ENCODE peak calls at places on chromosomes 1 and 21, in nine cellular contexts. G is sigmoid colon, K is pancreas, Y is WERI-Rb-1, D is upper lobe of right lung, N is fibroblast of lung, T is cardiac muscle cell, Q is spleen, U is A549. B is an unnamed sample.

GRCh38 chr21:35366348-35367085 is 317.4 kb upstream of the RUNX1 start:
- DNase-seq in K (no peak), N (peak; percentile 88), T (no peak), Q (no peak), G (peak; percentile 72), Y (no peak), U (no peak), D (no peak), B (no peak)

GRCh38 chr1:78570539-78570938 is 49.7 kb upstream of the IFI44L start:
- DNase-seq in G (no peak), K (no peak), T (no peak), Y (no peak), Q (no peak), N (no peak), U (no peak), D (no peak), B (no peak)

GRCh38 chr1:113041569-113042335 is 31.2 kb upstream of the LRIG2 start:
- DNase-seq in G (no peak), T (no peak), K (no peak), D (no peak), U (no peak), N (no peak), Q (no peak), Y (no peak), B (peak; percentile 5)

GRCh38 chr1:54876814-54877213 is 10.2 kb downstream of the DHCR24 start:
- DNase-seq in U (no peak), D (no peak), N (no peak), Y (no peak), K (no peak), G (no peak), T (no peak), Q (no peak), B (no peak)

GRCh38 chr1:16900771-16901170 is 5.0 kb downstream of the RNU1-2 start:
- DNase-seq in Q (no peak), Y (peak; percentile 87), N (no peak), T (no peak), D (no peak), G (no peak), U (no peak), K (no peak), B (no peak)

GRCh38 chr21:45072963-45073300 is 1.4 kb upstream of the ADARB1 start:
- DNase-seq in Q (no peak), N (no peak), K (no peak), D (no peak), Y (no peak), T (no peak), G (peak; percentile 54), U (no peak), B (peak; percentile 75)

GRCh38 chr1:46983416-46983815 is 40.1 kb upstream of the CYP4X1 start:
- DNase-seq in Q (no peak), G (no peak), N (no peak), Y (no peak), U (no peak), K (no peak), T (peak; percentile 29), D (no peak), B (no peak)

GRCh38 chr1:187527346-187527745 is 698.6 kb downstream of the PLA2G4A start:
- DNase-seq in Y (no peak), D (no peak), U (no peak), Q (no peak), K (no peak), T (no peak), N (peak; percentile 18), G (no peak), B (no peak)

GRCh38 chr1:224996266-224996665 is 66.8 kb downstream of the DNAH14 start:
- DNase-seq in D (no peak), G (no peak), Y (no peak), T (no peak), N (no peak), U (no peak), Q (no peak), K (no peak), B (no peak)

GRCh38 chr1:111789077-111789476 is 33.4 kb downstream of the DDX20 start:
- DNase-seq in Q (no peak), T (no peak), U (no peak), K (no peak), N (no peak), D (no peak), Y (peak; percentile 46), G (no peak), B (no peak)

GRCh38 chr1:64470670-64471217 is 815 bp downstream of the CACHD1 start:
- DNase-seq in T (peak; percentile 65), Q (peak; percentile 82), K (peak; percentile 79), D (peak; percentile 68), N (peak; percentile 18), G (peak; percentile 71), Y (peak; percentile 35), U (peak; percentile 15), B (peak; percentile 76)

GRCh38 chr1:225260319-225260718 is 167.5 kb downstream of the LBR start:
- DNase-seq in K (no peak), Q (no peak), T (no peak), D (no peak), N (no peak), U (no peak), Y (no peak), G (no peak), B (no peak)

GRCh38 chr1:184890539-184890973 is 83.8 kb downstream of the NIBAN1 start:
- DNase-seq in G (no peak), D (no peak), K (no peak), U (no peak), T (peak; percentile 9), Y (no peak), Q (no peak), N (peak; percentile 32), B (peak; percentile 85)

GRCh38 chr1:151887028-151887427 is 22.3 kb downstream of the THEM4 start:
- DNase-seq in Q (no peak), Y (no peak), N (peak; percentile 67), T (no peak), U (no peak), G (no peak), K (no peak), D (no peak), B (no peak)

GRCh38 chr1:151875419-151876097 is 22.0 kb upstream of the THEM5 start:
- DNase-seq in Q (no peak), Y (no peak), K (no peak), G (no peak), U (no peak), T (no peak), D (no peak), N (no peak), B (no peak)

GRCh38 chr1:151882466-151882865 is 26.8 kb downstream of the THEM4 start:
- DNase-seq in T (no peak), K (no peak), U (no peak), D (no peak), N (no peak), G (no peak), Q (no peak), Y (no peak), B (no peak)

GRCh38 chr1:151885479-151885878 is 23.8 kb downstream of the THEM4 start:
- DNase-seq in D (no peak), Q (no peak), N (no peak), Y (no peak), K (no peak), T (no peak), U (no peak), G (no peak), B (no peak)

GRCh38 chr1:151881479-151881878 is 27.8 kb downstream of the THEM4 start:
- DNase-seq in N (peak; percentile 19), K (no peak), T (no peak), Q (no peak), G (no peak), D (no peak), U (no peak), Y (no peak), B (no peak)
- TF ChIP-seq CTCF in N (no peak), K (no peak), T (no peak), Q (no peak), G (no peak), D (no peak), U (no peak), Y (peak; percentile 62), B (no peak)

GRCh38 chr1:1781526-1781903 is 3.2 kb upstream of the NADK start:
- DNase-seq in K (no peak), U (no peak), Y (peak; percentile 68), Q (no peak), T (no peak), D (no peak), N (no peak), G (no peak), B (no peak)

GRCh38 chr1:1779691-1780597 is 1.7 kb upstream of the NADK start:
- DNase-seq in T (no peak), K (no peak), U (no peak), N (peak; percentile 63), Q (peak; percentile 93), Y (no peak), G (no peak), D (peak; percentile 79), B (no peak)

GRCh38 chr1:1782399-1783221 is 4.3 kb upstream of the NADK start:
- DNase-seq in Q (peak; percentile 89), K (peak; percentile 82), T (peak; percentile 18), D (peak; percentile 88), U (peak; percentile 26), Y (no peak), N (peak; percentile 62), G (no peak), B (peak; percentile 85)

GRCh38 chr1:1778827-1779675 is 781 bp upstream of the NADK start:
- DNase-seq in T (peak; percentile 51), K (peak; percentile 90), G (peak; percentile 84), N (no peak), Y (peak; percentile 76), D (peak; percentile 97), U (peak; percentile 28), Q (peak; percentile 99), B (no peak)

GRCh38 chr1:1780598-1781525 is 2.6 kb upstream of the NADK start:
- DNase-seq in N (no peak), U (no peak), T (no peak), K (no peak), Y (no peak), Q (peak; percentile 82), D (no peak), G (no peak), B (no peak)
- H3K4me3 ChIP-seq in N (no peak overlapping the region), U (no peak overlapping the region), T (no peak overlapping the region), K (no peak overlapping the region), Y (no peak overlapping the region), Q (no peak overlapping the region), D (no peak overlapping the region), G (no peak overlapping the region), B (no peak overlapping the region)

GRCh38 chr21:16863541-16863940 is 649.3 kb upstream of the CXADR start:
- DNase-seq in D (no peak), K (no peak), Q (no peak), T (no peak), U (no peak), Y (no peak), G (no peak), N (peak; percentile 44), B (no peak)

GRCh38 chr21:16870116-16870515 is 642.7 kb upstream of the CXADR start:
- DNase-seq in U (no peak), K (no peak), Q (no peak), Y (no peak), N (peak; percentile 68), D (no peak), G (no peak), T (no peak), B (no peak)

GRCh38 chr21:16865612-16866011 is 647.2 kb upstream of the CXADR start:
- DNase-seq in U (no peak), G (no peak), T (no peak), N (peak; percentile 44), Q (no peak), Y (no peak), D (no peak), K (no peak), B (no peak)
- H3K27ac ChIP-seq in U (no peak overlapping the region), G (no peak overlapping the region), T (no peak overlapping the region), N (no peak overlapping the region), Q (no peak overlapping the region), Y (no peak overlapping the region), D (no peak overlapping the region), K (no peak overlapping the region), B (no peak overlapping the region)

GRCh38 chr1:201810466-201811216 is 18.3 kb upstream of the IPO9 start:
- DNase-seq in T (no peak), K (no peak), Q (no peak), G (no peak), Y (no peak), N (no peak), D (no peak), U (no peak), B (no peak)
- TF ChIP-seq CTCF in T (no peak), K (no peak), Q (no peak), G (no peak), Y (no peak), N (no peak), D (no peak), U (no peak), B (no peak)